ENCODE peak calls at places on chromosome 21, in four cellular contexts. R is vagina, N is K562, I is prostate gland. G is an unnamed sample.

GRCh38 chr21:46564391-46564790 is 40.5 kb downstream of the S100B start:
- DNase-seq in I (no peak), R (peak; percentile 91), N (no peak), G (no peak)

GRCh38 chr21:42392731-42393442 is 3.0 kb downstream of the TMPRSS3 start:
- DNase-seq in N (no peak), I (no peak), R (no peak), G (no peak)

GRCh38 chr21:41418393-41418792 is 7.6 kb upstream of the MX1 start:
- DNase-seq in I (no peak), R (no peak), N (no peak), G (no peak)

GRCh38 chr21:26148071-26148470 is 22.5 kb downstream of the APP start:
- DNase-seq in N (no peak), I (no peak), R (no peak), G (no peak)

GRCh38 chr21:37220981-37221664 is 46.0 kb downstream of the VPS26C start:
- DNase-seq in I (peak; percentile 87), R (no peak), N (peak; percentile 94), G (peak; percentile 85)

GRCh38 chr21:26758083-26758861 is 86.9 kb downstream of the ADAMTS1 start:
- DNase-seq in R (no peak), N (no peak), I (no peak), G (no peak)

GRCh38 chr21:42432695-42433094 is 29.0 kb downstream of the UBASH3A start:
- DNase-seq in R (no peak), I (no peak), N (no peak), G (no peak)

GRCh38 chr21:38699048-38699447 is 106.7 kb upstream of the ETS2 start:
- DNase-seq in I (no peak), N (peak; percentile 31), R (no peak), G (no peak)

GRCh38 chr21:24118738-24119470 is 1488.4 kb downstream of the MRPL39 start:
- DNase-seq in I (no peak), N (no peak), R (no peak), G (no peak)

DNA sequence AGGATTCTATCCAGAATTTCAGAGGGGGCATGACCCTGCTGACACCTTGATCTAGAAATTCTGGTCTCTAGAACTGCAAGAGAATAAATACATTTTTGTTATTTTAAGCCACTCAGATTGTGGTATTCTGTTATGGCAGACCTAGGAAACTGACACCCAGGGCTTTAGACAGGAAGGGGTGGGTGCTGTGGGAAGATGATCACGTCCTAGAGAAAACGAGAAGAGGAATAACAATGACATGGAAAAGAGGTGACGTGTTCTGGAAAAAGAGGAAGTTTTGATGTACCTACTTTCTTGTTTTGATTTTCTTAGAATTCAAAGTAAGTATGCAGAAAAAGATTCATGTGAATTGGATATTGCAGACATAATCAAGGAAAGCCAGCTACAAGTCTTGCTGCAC is 232.8 kb upstream of the RUNX1 start:
- DNase-seq in N (no peak), I (no peak), R (no peak), G (no peak)
- TF ChIP-seq POLR2A in N (no peak), I (no peak), R (no peak), G (no peak)

GRCh38 chr21:44875341-44875740 is 1.9 kb upstream of the PTTG1IP start:
- DNase-seq in N (peak; percentile 51), R (no peak), I (peak; percentile 40), G (no peak)

GRCh38 chr21:44872568-44873355 is 728 bp downstream of the PTTG1IP start:
- DNase-seq in I (peak; percentile 33), N (peak; percentile 66), R (no peak), G (peak; percentile 45)

GRCh38 chr21:44874240-44874496 is 678 bp upstream of the PTTG1IP start:
- DNase-seq in I (no peak), R (no peak), N (no peak), G (no peak)

GRCh38 chr21:44873356-44874239 is at the start of gene PTTG1IP:
- DNase-seq in I (peak; percentile 97), R (no peak), N (peak; percentile 100), G (peak; percentile 98)

GRCh38 chr21:44874497-44875331 is 1.2 kb upstream of the PTTG1IP start:
- DNase-seq in N (no peak), I (peak; percentile 47), R (no peak), G (peak; percentile 68)
- H3K4me1 ChIP-seq in N (peaks cover 49% of the 10 kb centered on the region), I (peaks cover 23% of the 10 kb centered on the region), R (peaks cover 51% of the 10 kb centered on the region), G (peaks cover 14% of the 10 kb centered on the region)

DNA sequence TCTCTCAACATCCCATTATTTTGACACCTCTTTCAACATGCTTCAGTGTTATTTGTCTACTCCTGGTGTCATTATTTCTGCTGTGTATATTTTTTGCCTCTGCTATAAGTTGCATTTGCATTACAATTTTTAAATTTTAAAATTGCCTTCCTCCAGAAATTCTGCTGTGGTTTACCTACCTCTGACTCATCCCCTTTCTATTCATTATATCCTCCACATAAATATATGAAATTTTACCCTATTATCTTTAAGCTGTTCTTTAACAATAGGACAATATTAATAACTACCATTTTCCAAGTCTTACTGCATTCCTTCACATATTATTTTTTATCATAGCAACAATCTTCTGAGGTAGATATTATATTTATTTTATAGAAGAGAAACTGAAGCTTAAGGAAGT is 178.1 kb upstream of the NRIP1 start:
- DNase-seq in I (no peak), R (no peak), N (no peak), G (no peak)
- TF ChIP-seq POLR2AphosphoS5 in I (no peak), R (no peak), N (no peak), G (no peak)

DNA sequence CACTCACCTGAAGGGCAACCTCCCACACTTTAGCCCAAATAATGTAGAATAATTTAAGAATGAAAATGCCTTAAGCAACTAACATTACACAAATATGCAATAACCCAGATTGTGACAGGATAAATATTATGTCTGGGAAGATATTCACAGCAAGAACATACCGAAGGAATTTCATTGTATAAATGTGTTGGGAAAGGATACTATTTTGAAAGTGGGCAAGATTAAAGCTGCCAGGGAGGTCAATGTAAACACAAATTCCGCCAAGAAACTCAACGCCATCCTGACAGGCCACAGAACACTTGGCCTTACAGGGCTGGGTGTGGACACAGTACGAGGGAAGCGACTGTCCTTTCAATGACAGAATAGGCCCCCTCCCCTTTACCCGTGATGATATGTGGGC is 173.3 kb downstream of the RUNX1 start:
- DNase-seq in I (no peak), R (no peak), N (no peak), G (no peak)
- TF ChIP-seq POLR2A in I (no peak), R (no peak), N (no peak), G (no peak)

G was measured in breast epithelium.